ENCODE peak calls at places on chromosome 1, in nine cellular contexts. One of them, this sample, is unnamed.

GRCh38 chr1:22117238-22117637 is 25.7 kb downstream of the WNT4 start:
- DNase-seq in HCT116: no peak
- DNase-seq in H1: no peak
- DNase-seq in sigmoid colon: peak
- DNase-seq in stomach: no peak
- DNase-seq in spleen: no peak
- DNase-seq in prostate gland: no peak
- DNase-seq in Panc1: no peak
- DNase-seq in HL-60: no peak
- DNase-seq in this sample: no peak

GRCh38 chr1:198330982-198331620 is 174.3 kb downstream of the NEK7 start:
- DNase-seq in HCT116: no peak
- DNase-seq in H1: no peak
- DNase-seq in sigmoid colon: no peak
- DNase-seq in prostate gland: no peak
- DNase-seq in spleen: no peak
- DNase-seq in HL-60: no peak
- DNase-seq in stomach: no peak
- DNase-seq in Panc1: no peak
- DNase-seq in this sample: no peak

GRCh38 chr1:90339822-90340221 is 344.9 kb downstream of the ZNF326 start:
- DNase-seq in Panc1: no peak
- DNase-seq in sigmoid colon: no peak
- DNase-seq in prostate gland: no peak
- DNase-seq in HL-60: no peak
- DNase-seq in H1: no peak
- DNase-seq in spleen: no peak
- DNase-seq in HCT116: no peak
- DNase-seq in stomach: no peak
- DNase-seq in this sample: no peak

GRCh38 chr1:98369463-98369862 is 292.1 kb upstream of the SNX7 start:
- DNase-seq in HCT116: no peak
- DNase-seq in Panc1: no peak
- DNase-seq in sigmoid colon: no peak
- DNase-seq in HL-60: no peak
- DNase-seq in stomach: no peak
- DNase-seq in prostate gland: no peak
- DNase-seq in spleen: no peak
- DNase-seq in H1: no peak
- DNase-seq in this sample: no peak

GRCh38 chr1:47434051-47434842 is 3.6 kb upstream of the FOXD2 start:
- DNase-seq in stomach: peak
- DNase-seq in Panc1: no peak
- DNase-seq in prostate gland: peak
- DNase-seq in HL-60: peak
- DNase-seq in spleen: no peak
- DNase-seq in H1: no peak
- DNase-seq in sigmoid colon: peak
- DNase-seq in HCT116: no peak
- DNase-seq in this sample: peak

GRCh38 chr1:115299266-115299665 is 38.8 kb downstream of the NGF start:
- DNase-seq in stomach: no peak
- DNase-seq in spleen: no peak
- DNase-seq in prostate gland: no peak
- DNase-seq in HL-60: no peak
- DNase-seq in sigmoid colon: no peak
- DNase-seq in Panc1: no peak
- DNase-seq in HCT116: no peak
- DNase-seq in H1: no peak
- DNase-seq in this sample: no peak

GRCh38 chr1:219298581-219299148 is 125.0 kb downstream of the LYPLAL1 start:
- DNase-seq in HL-60: no peak
- DNase-seq in HCT116: no peak
- DNase-seq in stomach: no peak
- DNase-seq in prostate gland: no peak
- DNase-seq in Panc1: no peak
- DNase-seq in sigmoid colon: peak
- DNase-seq in H1: no peak
- DNase-seq in spleen: no peak
- DNase-seq in this sample: no peak

GRCh38 chr1:108082006-108082405 is 117.0 kb upstream of the VAV3 start:
- DNase-seq in H1: no peak
- DNase-seq in sigmoid colon: no peak
- DNase-seq in spleen: no peak
- DNase-seq in HL-60: no peak
- DNase-seq in prostate gland: no peak
- DNase-seq in HCT116: no peak
- DNase-seq in Panc1: no peak
- DNase-seq in stomach: no peak
- DNase-seq in this sample: peak

GRCh38 chr1:33330906-33331305 is 10.0 kb upstream of the A3GALT2 start:
- DNase-seq in prostate gland: no peak
- DNase-seq in H1: no peak
- DNase-seq in sigmoid colon: peak
- DNase-seq in Panc1: no peak
- DNase-seq in spleen: peak
- DNase-seq in HL-60: no peak
- DNase-seq in HCT116: no peak
- DNase-seq in stomach: no peak
- DNase-seq in this sample: peak

GRCh38 chr1:50979964-50980363 is 9.9 kb downstream of the CDKN2C start:
- DNase-seq in Panc1: no peak
- DNase-seq in H1: no peak
- DNase-seq in prostate gland: no peak
- DNase-seq in HCT116: no peak
- DNase-seq in spleen: no peak
- DNase-seq in stomach: no peak
- DNase-seq in HL-60: no peak
- DNase-seq in sigmoid colon: no peak
- DNase-seq in this sample: no peak

GRCh38 chr1:50976890-50977574 is 7.0 kb downstream of the CDKN2C start:
- DNase-seq in Panc1: no peak
- DNase-seq in stomach: no peak
- DNase-seq in HCT116: no peak
- DNase-seq in spleen: no peak
- DNase-seq in HL-60: peak
- DNase-seq in prostate gland: no peak
- DNase-seq in H1: peak
- DNase-seq in sigmoid colon: no peak
- DNase-seq in this sample: no peak

GRCh38 chr1:50977575-50978143 is 7.6 kb downstream of the CDKN2C start:
- DNase-seq in stomach: peak
- DNase-seq in spleen: peak
- DNase-seq in sigmoid colon: peak
- DNase-seq in H1: peak
- DNase-seq in HL-60: peak
- DNase-seq in prostate gland: peak
- DNase-seq in HCT116: no peak
- DNase-seq in Panc1: no peak
- DNase-seq in this sample: no peak

GRCh38 chr1:50978852-50979781 is 9.1 kb downstream of the CDKN2C start:
- DNase-seq in H1: peak
- DNase-seq in sigmoid colon: no peak
- DNase-seq in Panc1: no peak
- DNase-seq in HL-60: peak
- DNase-seq in spleen: no peak
- DNase-seq in HCT116: no peak
- DNase-seq in prostate gland: no peak
- DNase-seq in stomach: no peak
- DNase-seq in this sample: no peak

DNA sequence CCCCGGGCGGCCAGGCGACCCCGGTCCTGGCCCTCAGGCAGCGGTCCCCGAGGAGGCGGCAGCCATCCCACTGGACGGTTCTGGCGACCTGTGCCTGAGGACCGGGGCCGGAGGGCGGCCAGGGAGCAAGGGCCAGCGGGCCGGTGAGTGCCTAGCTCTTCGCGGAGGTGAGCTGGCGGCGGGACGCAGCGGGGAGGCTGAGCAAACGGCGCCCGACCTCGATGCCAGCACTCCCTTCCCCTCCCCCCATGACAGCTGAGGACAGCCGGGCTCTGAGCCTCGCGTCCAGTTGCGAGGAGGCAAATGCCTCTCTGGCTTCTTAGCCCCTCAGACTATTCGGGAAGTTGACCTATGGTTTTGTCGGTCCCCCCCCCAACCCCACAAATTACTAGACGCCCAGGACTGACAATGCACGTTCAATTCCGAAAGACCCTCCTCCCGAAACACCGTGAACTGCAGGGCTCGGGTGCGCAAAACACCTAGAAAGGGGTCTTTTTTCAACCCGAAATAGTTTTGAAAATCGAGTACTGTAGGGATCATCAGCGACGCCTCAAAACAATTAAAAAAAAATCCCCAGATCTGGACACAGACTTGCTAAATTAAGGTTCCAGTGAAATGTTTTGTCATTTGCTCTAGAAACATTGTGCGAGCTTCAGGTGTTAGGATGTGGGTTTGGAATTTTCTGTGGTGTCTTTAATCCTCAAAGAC is 8.3 kb downstream of the CDKN2C start:
- DNase-seq in Panc1: no peak
- DNase-seq in HCT116: no peak
- DNase-seq in prostate gland: peak
- DNase-seq in sigmoid colon: peak
- DNase-seq in H1: peak
- DNase-seq in spleen: peak
- DNase-seq in stomach: peak
- DNase-seq in HL-60: peak
- DNase-seq in this sample: no peak
- TF ChIP-seq POLR2AphosphoS5 in Panc1: peak
- TF ChIP-seq POLR2AphosphoS5 in HCT116: no peak
- TF ChIP-seq POLR2AphosphoS5 in prostate gland: no peak
- TF ChIP-seq POLR2AphosphoS5 in sigmoid colon: peak
- TF ChIP-seq POLR2AphosphoS5 in H1: no peak
- TF ChIP-seq POLR2AphosphoS5 in spleen: no peak
- TF ChIP-seq POLR2AphosphoS5 in stomach: peak
- TF ChIP-seq POLR2AphosphoS5 in HL-60: peak
- TF ChIP-seq POLR2AphosphoS5 in this sample: no peak

GRCh38 chr1:211630236-211631081 is 45.0 kb downstream of the NEK2 start:
- DNase-seq in stomach: no peak
- DNase-seq in prostate gland: no peak
- DNase-seq in H1: peak
- DNase-seq in spleen: peak
- DNase-seq in Panc1: no peak
- DNase-seq in HCT116: no peak
- DNase-seq in HL-60: no peak
- DNase-seq in sigmoid colon: no peak
- DNase-seq in this sample: no peak
- TF ChIP-seq POLR2AphosphoS5 in stomach: no peak
- TF ChIP-seq POLR2AphosphoS5 in prostate gland: no peak
- TF ChIP-seq POLR2AphosphoS5 in H1: no peak
- TF ChIP-seq POLR2AphosphoS5 in spleen: peak
- TF ChIP-seq POLR2AphosphoS5 in Panc1: no peak
- TF ChIP-seq POLR2AphosphoS5 in HCT116: no peak
- TF ChIP-seq POLR2AphosphoS5 in HL-60: no peak
- TF ChIP-seq POLR2AphosphoS5 in sigmoid colon: no peak
- TF ChIP-seq POLR2AphosphoS5 in this sample: no peak

DNA sequence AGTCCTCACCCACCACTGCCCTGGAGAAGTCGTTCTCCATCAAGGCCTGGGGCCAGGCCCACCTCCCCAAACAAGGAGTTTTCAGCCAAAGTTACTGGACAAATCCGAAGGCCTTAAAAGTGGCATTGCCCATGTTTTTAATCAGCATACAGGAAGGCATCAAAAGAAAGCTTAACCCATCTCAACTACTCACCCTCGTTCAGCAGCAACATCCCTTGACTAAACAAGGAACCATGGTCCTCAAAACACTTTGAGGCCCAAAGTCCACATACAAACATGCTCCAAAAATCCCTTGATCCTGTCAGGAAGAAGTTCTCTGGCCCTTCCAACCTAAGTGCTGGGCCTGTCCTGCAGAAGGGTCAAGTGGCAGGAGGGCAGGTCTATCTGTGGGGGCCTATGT is 1.6 kb downstream of the CAPZB start:
- DNase-seq in HL-60: no peak
- DNase-seq in H1: no peak
- DNase-seq in Panc1: no peak
- DNase-seq in HCT116: no peak
- DNase-seq in spleen: no peak
- DNase-seq in sigmoid colon: no peak
- DNase-seq in prostate gland: no peak
- DNase-seq in stomach: no peak
- DNase-seq in this sample: no peak
- TF ChIP-seq POLR2AphosphoS5 in HL-60: no peak
- TF ChIP-seq POLR2AphosphoS5 in H1: no peak
- TF ChIP-seq POLR2AphosphoS5 in Panc1: peak
- TF ChIP-seq POLR2AphosphoS5 in HCT116: no peak
- TF ChIP-seq POLR2AphosphoS5 in spleen: no peak
- TF ChIP-seq POLR2AphosphoS5 in sigmoid colon: no peak
- TF ChIP-seq POLR2AphosphoS5 in prostate gland: no peak
- TF ChIP-seq POLR2AphosphoS5 in stomach: no peak
- TF ChIP-seq POLR2AphosphoS5 in this sample: no peak

GRCh38 chr1:32249831-32250525 is 1.1 kb upstream of the LCK start:
- DNase-seq in Panc1: no peak
- DNase-seq in sigmoid colon: peak
- DNase-seq in prostate gland: no peak
- DNase-seq in spleen: peak
- DNase-seq in HCT116: no peak
- DNase-seq in stomach: peak
- DNase-seq in HL-60: peak
- DNase-seq in H1: no peak
- DNase-seq in this sample: peak
- TF ChIP-seq POLR2AphosphoS5 in Panc1: no peak
- TF ChIP-seq POLR2AphosphoS5 in sigmoid colon: no peak
- TF ChIP-seq POLR2AphosphoS5 in prostate gland: peak
- TF ChIP-seq POLR2AphosphoS5 in spleen: peak
- TF ChIP-seq POLR2AphosphoS5 in HCT116: no peak
- TF ChIP-seq POLR2AphosphoS5 in stomach: no peak
- TF ChIP-seq POLR2AphosphoS5 in HL-60: no peak
- TF ChIP-seq POLR2AphosphoS5 in H1: no peak
- TF ChIP-seq POLR2AphosphoS5 in this sample: no peak

GRCh38 chr1:157178490-157178889 is 40.3 kb upstream of the ETV3 start:
- DNase-seq in sigmoid colon: no peak
- DNase-seq in prostate gland: no peak
- DNase-seq in spleen: no peak
- DNase-seq in Panc1: no peak
- DNase-seq in H1: no peak
- DNase-seq in HL-60: no peak
- DNase-seq in HCT116: no peak
- DNase-seq in stomach: no peak
- DNase-seq in this sample: no peak
- TF ChIP-seq POLR2AphosphoS5 in sigmoid colon: no peak
- TF ChIP-seq POLR2AphosphoS5 in prostate gland: no peak
- TF ChIP-seq POLR2AphosphoS5 in spleen: no peak
- TF ChIP-seq POLR2AphosphoS5 in Panc1: no peak
- TF ChIP-seq POLR2AphosphoS5 in H1: no peak
- TF ChIP-seq POLR2AphosphoS5 in HL-60: no peak
- TF ChIP-seq POLR2AphosphoS5 in HCT116: no peak
- TF ChIP-seq POLR2AphosphoS5 in stomach: no peak
- TF ChIP-seq POLR2AphosphoS5 in this sample: no peak

GRCh38 chr1:153642161-153642560 is 8.3 kb downstream of the CHTOP start:
- DNase-seq in HL-60: no peak
- DNase-seq in spleen: no peak
- DNase-seq in HCT116: no peak
- DNase-seq in stomach: no peak
- DNase-seq in Panc1: no peak
- DNase-seq in prostate gland: no peak
- DNase-seq in H1: no peak
- DNase-seq in sigmoid colon: no peak
- DNase-seq in this sample: no peak
- TF ChIP-seq POLR2AphosphoS5 in HL-60: no peak
- TF ChIP-seq POLR2AphosphoS5 in spleen: no peak
- TF ChIP-seq POLR2AphosphoS5 in HCT116: no peak
- TF ChIP-seq POLR2AphosphoS5 in stomach: no peak
- TF ChIP-seq POLR2AphosphoS5 in Panc1: no peak
- TF ChIP-seq POLR2AphosphoS5 in prostate gland: no peak
- TF ChIP-seq POLR2AphosphoS5 in H1: no peak
- TF ChIP-seq POLR2AphosphoS5 in sigmoid colon: no peak
- TF ChIP-seq POLR2AphosphoS5 in this sample: no peak